ENCODE peak calls at places on chromosome 15, in four cellular contexts. One of them, this sample, is unnamed.
A peak's percentile ranks its signal among the peaks of the same experiment; 100 is the strongest.

GRCh38 chr15:32637704-32638103 is 3.8 kb upstream of the SCG5 start:
- DNase-seq in activated B cell treated with CpG ODN at 0.5 μM for 24 hours: no peak
- DNase-seq in GM23248: no peak
- DNase-seq in T47D: no peak
- DNase-seq in this sample: no peak

GRCh38 chr15:52783929-52784798 is 6.0 kb downstream of the ONECUT1 start:
- DNase-seq in GM23248: no peak
- DNase-seq in T47D: no peak
- DNase-seq in activated B cell treated with CpG ODN at 0.5 μM for 24 hours: peak; percentile 39
- DNase-seq in this sample: peak; percentile 87

GRCh38 chr15:46442901-46443590 is 808.2 kb downstream of the SQOR start:
- DNase-seq in GM23248: peak; percentile 46
- DNase-seq in activated B cell treated with CpG ODN at 0.5 μM for 24 hours: no peak
- DNase-seq in T47D: no peak
- DNase-seq in this sample: no peak

GRCh38 chr15:83912343-83912742 is 258.4 kb downstream of the ADAMTSL3 start:
- DNase-seq in T47D: no peak
- DNase-seq in GM23248: no peak
- DNase-seq in activated B cell treated with CpG ODN at 0.5 μM for 24 hours: no peak
- DNase-seq in this sample: no peak

GRCh38 chr15:64521726-64522164 is 61.4 kb downstream of the ZNF609 start:
- DNase-seq in activated B cell treated with CpG ODN at 0.5 μM for 24 hours: no peak
- DNase-seq in T47D: peak; percentile 45
- DNase-seq in GM23248: peak; percentile 81
- DNase-seq in this sample: peak; percentile 66

GRCh38 chr15:71791975-71792374 is 18.4 kb upstream of the NR2E3 start:
- DNase-seq in activated B cell treated with CpG ODN at 0.5 μM for 24 hours: no peak
- DNase-seq in T47D: no peak
- DNase-seq in GM23248: no peak
- DNase-seq in this sample: no peak

GRCh38 chr15:90838066-90838465 is 30.3 kb upstream of the FURIN start:
- DNase-seq in T47D: no peak
- DNase-seq in activated B cell treated with CpG ODN at 0.5 μM for 24 hours: peak; percentile 64
- DNase-seq in GM23248: no peak
- DNase-seq in this sample: no peak

GRCh38 chr15:90819850-90820249 is 48.5 kb upstream of the FURIN start:
- DNase-seq in activated B cell treated with CpG ODN at 0.5 μM for 24 hours: no peak
- DNase-seq in GM23248: no peak
- DNase-seq in T47D: no peak
- DNase-seq in this sample: no peak

GRCh38 chr15:28086175-28086703 is 12.9 kb downstream of the OCA2 start:
- DNase-seq in GM23248: peak; percentile 68
- DNase-seq in T47D: peak; percentile 67
- DNase-seq in activated B cell treated with CpG ODN at 0.5 μM for 24 hours: no peak
- DNase-seq in this sample: peak; percentile 84

GRCh38 chr15:39969871-39970270 is 36.0 kb downstream of the EIF2AK4 start:
- DNase-seq in activated B cell treated with CpG ODN at 0.5 μM for 24 hours: no peak
- DNase-seq in T47D: peak; percentile 1
- DNase-seq in GM23248: peak; percentile 79
- DNase-seq in this sample: no peak

GRCh38 chr15:73212424-73212823 is 156.3 kb downstream of the HCN4 start:
- DNase-seq in activated B cell treated with CpG ODN at 0.5 μM for 24 hours: no peak
- DNase-seq in T47D: no peak
- DNase-seq in GM23248: peak; percentile 34
- DNase-seq in this sample: no peak

GRCh38 chr15:78225783-78226541 is 8.4 kb downstream of the ACSBG1 start:
- DNase-seq in GM23248: peak; percentile 40
- DNase-seq in T47D: no peak
- DNase-seq in activated B cell treated with CpG ODN at 0.5 μM for 24 hours: no peak
- DNase-seq in this sample: no peak

GRCh38 chr15:32870240-32871033 is 152.6 kb downstream of the GREM1 start:
- DNase-seq in activated B cell treated with CpG ODN at 0.5 μM for 24 hours: peak; percentile 57
- DNase-seq in GM23248: peak; percentile 90
- DNase-seq in T47D: no peak
- DNase-seq in this sample: no peak

GRCh38 chr15:99439524-99439835 is 126.3 kb upstream of the MEF2A start:
- DNase-seq in activated B cell treated with CpG ODN at 0.5 μM for 24 hours: peak; percentile 10
- DNase-seq in T47D: no peak
- DNase-seq in GM23248: no peak
- DNase-seq in this sample: no peak

GRCh38 chr15:80822666-80823065 is 43.5 kb downstream of the CEMIP start:
- DNase-seq in GM23248: no peak
- DNase-seq in T47D: no peak
- DNase-seq in activated B cell treated with CpG ODN at 0.5 μM for 24 hours: no peak
- DNase-seq in this sample: no peak

GRCh38 chr15:100767002-100767825 is 112.4 kb upstream of the ALDH1A3 start:
- DNase-seq in GM23248: no peak
- DNase-seq in activated B cell treated with CpG ODN at 0.5 μM for 24 hours: no peak
- DNase-seq in T47D: no peak
- DNase-seq in this sample: no peak

GRCh38 chr15:98648654-98649537 is 557 bp downstream of the IGF1R start:
- DNase-seq in GM23248: peak; percentile 78
- DNase-seq in activated B cell treated with CpG ODN at 0.5 μM for 24 hours: peak; percentile 41
- DNase-seq in T47D: peak; percentile 68
- DNase-seq in this sample: peak; percentile 69

GRCh38 chr15:39629906-39630305 is 49.0 kb downstream of the THBS1 start:
- DNase-seq in T47D: peak; percentile 30
- DNase-seq in activated B cell treated with CpG ODN at 0.5 μM for 24 hours: no peak
- DNase-seq in GM23248: no peak
- DNase-seq in this sample: no peak

GRCh38 chr15:90957105-90957790 is 2.6 kb downstream of the RCCD1 start:
- DNase-seq in GM23248: peak; percentile 79
- DNase-seq in activated B cell treated with CpG ODN at 0.5 μM for 24 hours: no peak
- DNase-seq in T47D: no peak
- DNase-seq in this sample: peak; percentile 67

GRCh38 chr15:51499379-51499976 is 123.1 kb downstream of the DMXL2 start:
- DNase-seq in activated B cell treated with CpG ODN at 0.5 μM for 24 hours: no peak
- DNase-seq in GM23248: peak; percentile 37
- DNase-seq in T47D: peak; percentile 60
- DNase-seq in this sample: peak; percentile 79

GRCh38 chr15:43998607-43999006 is 171.8 kb downstream of the WDR76 start:
- DNase-seq in activated B cell treated with CpG ODN at 0.5 μM for 24 hours: no peak
- DNase-seq in T47D: no peak
- DNase-seq in GM23248: peak; percentile 58
- DNase-seq in this sample: peak; percentile 24

GRCh38 chr15:63497642-63498100 is 6.7 kb upstream of the USP3 start:
- DNase-seq in activated B cell treated with CpG ODN at 0.5 μM for 24 hours: peak; percentile 64
- DNase-seq in GM23248: no peak
- DNase-seq in T47D: no peak
- DNase-seq in this sample: no peak

GRCh38 chr15:48609486-48609885 is 36.0 kb downstream of the FBN1 start:
- DNase-seq in T47D: no peak
- DNase-seq in activated B cell treated with CpG ODN at 0.5 μM for 24 hours: no peak
- DNase-seq in GM23248: no peak
- DNase-seq in this sample: no peak

GRCh38 chr15:70101459-70102113 is 3.9 kb upstream of the TLE3 start:
- DNase-seq in T47D: peak; percentile 98
- DNase-seq in GM23248: peak; percentile 80
- DNase-seq in activated B cell treated with CpG ODN at 0.5 μM for 24 hours: no peak
- DNase-seq in this sample: peak; percentile 96

GRCh38 chr15:74240002-74240568 is 4.0 kb downstream of the CCDC33 start:
- DNase-seq in GM23248: peak; percentile 86
- DNase-seq in activated B cell treated with CpG ODN at 0.5 μM for 24 hours: no peak
- DNase-seq in T47D: peak; percentile 72
- DNase-seq in this sample: peak; percentile 47

GRCh38 chr15:89090791-89091666 is 2.8 kb downstream of the ABHD2 start:
- DNase-seq in activated B cell treated with CpG ODN at 0.5 μM for 24 hours: peak; percentile 23
- DNase-seq in T47D: no peak
- DNase-seq in GM23248: peak; percentile 92
- DNase-seq in this sample: no peak

GRCh38 chr15:69753867-69754266 is 301.2 kb downstream of the RPLP1 start:
- DNase-seq in GM23248: no peak
- DNase-seq in T47D: no peak
- DNase-seq in activated B cell treated with CpG ODN at 0.5 μM for 24 hours: no peak
- DNase-seq in this sample: no peak

GRCh38 chr15:34460451-34460850 is 22.8 kb upstream of the GOLGA8A start:
- DNase-seq in T47D: no peak
- DNase-seq in GM23248: no peak
- DNase-seq in activated B cell treated with CpG ODN at 0.5 μM for 24 hours: no peak
- DNase-seq in this sample: no peak